ENCODE peak calls at places on chromosomes 7 and 10, in five cellular contexts. One of them, this sample, is unnamed.

GRCh38 chr7:32846630-32847225 is 44.8 kb downstream of the KBTBD2 start:
- DNase-seq in MM.1S: peak; percentile 94
- DNase-seq in heart right ventricle: peak; percentile 81
- DNase-seq in fibroblast of lung: peak; percentile 61
- DNase-seq in hepatocyte: peak; percentile 82
- DNase-seq in this sample: peak; percentile 56

GRCh38 chr7:121437470-121437869 is 41.4 kb upstream of the FAM3C start:
- DNase-seq in MM.1S: no peak
- DNase-seq in heart right ventricle: no peak
- DNase-seq in fibroblast of lung: no peak
- DNase-seq in hepatocyte: no peak
- DNase-seq in this sample: no peak

GRCh38 chr7:13179011-13179574 is 491.7 kb downstream of the ARL4A start:
- DNase-seq in MM.1S: peak; percentile 54
- DNase-seq in heart right ventricle: no peak
- DNase-seq in fibroblast of lung: no peak
- DNase-seq in hepatocyte: no peak
- DNase-seq in this sample: no peak

GRCh38 chr7:40583653-40584424 is 449.0 kb downstream of the SUGCT start:
- DNase-seq in MM.1S: no peak
- DNase-seq in heart right ventricle: peak; percentile 4
- DNase-seq in fibroblast of lung: no peak
- DNase-seq in hepatocyte: no peak
- DNase-seq in this sample: peak; percentile 18

GRCh38 chr10:21925851-21926250 is 77.7 kb downstream of the DNAJC1 start:
- DNase-seq in MM.1S: no peak
- DNase-seq in heart right ventricle: no peak
- DNase-seq in fibroblast of lung: no peak
- DNase-seq in hepatocyte: no peak
- DNase-seq in this sample: no peak

GRCh38 chr10:129939416-129940275 is 24.4 kb downstream of the EBF3 start:
- DNase-seq in MM.1S: no peak
- DNase-seq in heart right ventricle: no peak
- DNase-seq in fibroblast of lung: no peak
- DNase-seq in hepatocyte: no peak
- DNase-seq in this sample: no peak

GRCh38 chr10:94076325-94076841 is 82.7 kb downstream of the PLCE1 start:
- DNase-seq in MM.1S: no peak
- DNase-seq in heart right ventricle: peak; percentile 15
- DNase-seq in fibroblast of lung: peak; percentile 62
- DNase-seq in hepatocyte: peak; percentile 61
- DNase-seq in this sample: no peak

GRCh38 chr7:148882668-148883232 is 1.3 kb downstream of the EZH2 start:
- DNase-seq in MM.1S: peak; percentile 39
- DNase-seq in heart right ventricle: no peak
- DNase-seq in fibroblast of lung: peak; percentile 6
- DNase-seq in hepatocyte: no peak
- DNase-seq in this sample: no peak

GRCh38 chr10:24238527-24239247 is 29.7 kb downstream of the KIAA1217 start:
- DNase-seq in MM.1S: no peak
- DNase-seq in heart right ventricle: no peak
- DNase-seq in fibroblast of lung: no peak
- DNase-seq in hepatocyte: peak; percentile 65
- DNase-seq in this sample: peak; percentile 85

GRCh38 chr10:106565546-106565945 is 599.0 kb downstream of the SORCS1 start:
- DNase-seq in MM.1S: no peak
- DNase-seq in heart right ventricle: no peak
- DNase-seq in fibroblast of lung: peak; percentile 25
- DNase-seq in hepatocyte: no peak
- DNase-seq in this sample: peak; percentile 59

GRCh38 chr7:71454981-71455380 is 323.0 kb downstream of the GALNT17 start:
- DNase-seq in MM.1S: no peak
- DNase-seq in heart right ventricle: no peak
- DNase-seq in fibroblast of lung: no peak
- DNase-seq in hepatocyte: no peak
- DNase-seq in this sample: no peak

GRCh38 chr7:157000047-157000726 is 10.3 kb downstream of the MNX1 start:
- DNase-seq in MM.1S: peak; percentile 54
- DNase-seq in heart right ventricle: no peak
- DNase-seq in fibroblast of lung: no peak
- DNase-seq in hepatocyte: no peak
- DNase-seq in this sample: no peak

DNA sequence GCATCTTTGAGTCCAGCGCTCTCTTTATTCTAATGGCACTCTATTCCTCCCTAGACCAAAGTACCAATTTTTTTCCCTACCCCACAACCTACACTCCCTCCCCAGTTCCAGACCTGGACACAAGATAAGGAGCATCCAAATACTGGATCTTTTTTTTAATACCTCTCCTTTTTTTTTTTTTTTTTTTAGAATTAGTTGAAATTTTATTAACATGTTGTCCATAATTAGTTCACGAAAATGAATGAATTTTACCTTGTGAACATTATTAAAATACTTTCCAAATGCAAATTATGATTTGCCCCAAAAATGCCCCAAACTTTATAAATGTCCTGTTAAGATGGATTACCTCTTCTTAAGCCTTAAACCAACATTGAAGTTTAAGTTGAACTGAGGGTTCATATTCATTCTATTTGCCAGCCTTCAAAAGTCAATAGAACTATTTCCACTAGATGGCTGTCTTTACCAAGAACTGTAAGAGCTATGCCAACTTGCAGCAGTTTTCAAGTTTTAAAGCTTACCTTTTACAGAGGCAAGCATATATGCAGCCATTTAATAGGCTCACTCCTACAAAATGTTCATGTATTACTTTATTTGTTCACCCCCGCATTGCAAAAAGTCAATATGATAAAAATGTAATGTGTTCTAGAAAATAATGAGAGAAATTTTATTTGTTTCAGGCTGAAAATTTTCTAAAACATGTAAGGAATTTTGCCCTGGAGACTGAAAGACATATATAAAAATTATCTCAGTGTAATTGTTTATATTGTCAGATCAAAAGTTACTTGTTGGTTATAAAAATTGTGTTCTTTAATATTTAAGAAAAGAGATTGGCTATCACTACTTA is 39.7 kb upstream of the TNKS2 start:
- DNase-seq in MM.1S: peak; percentile 73
- DNase-seq in heart right ventricle: no peak
- DNase-seq in fibroblast of lung: peak; percentile 63
- DNase-seq in hepatocyte: peak; percentile 59
- DNase-seq in this sample: peak; percentile 52
- TF ChIP-seq CTCF in MM.1S: peak; percentile 55
- TF ChIP-seq CTCF in heart right ventricle: peak; percentile 48
- TF ChIP-seq CTCF in fibroblast of lung: peak; percentile 42
- TF ChIP-seq CTCF in hepatocyte: peak; percentile 81
- TF ChIP-seq CTCF in this sample: peak; percentile 73

GRCh38 chr10:103441206-103441605 is 11.0 kb downstream of the CALHM2 start:
- DNase-seq in MM.1S: no peak
- DNase-seq in heart right ventricle: no peak
- DNase-seq in fibroblast of lung: peak; percentile 4
- DNase-seq in hepatocyte: no peak
- DNase-seq in this sample: no peak
- H3K27ac ChIP-seq in MM.1S: no peak overlapping the region
- H3K27ac ChIP-seq in heart right ventricle: peak overlapping the region; percentile 23
- H3K27ac ChIP-seq in fibroblast of lung: peak overlapping the region; percentile 37
- H3K27ac ChIP-seq in hepatocyte: no peak overlapping the region
- H3K27ac ChIP-seq in this sample: no peak overlapping the region

DNA sequence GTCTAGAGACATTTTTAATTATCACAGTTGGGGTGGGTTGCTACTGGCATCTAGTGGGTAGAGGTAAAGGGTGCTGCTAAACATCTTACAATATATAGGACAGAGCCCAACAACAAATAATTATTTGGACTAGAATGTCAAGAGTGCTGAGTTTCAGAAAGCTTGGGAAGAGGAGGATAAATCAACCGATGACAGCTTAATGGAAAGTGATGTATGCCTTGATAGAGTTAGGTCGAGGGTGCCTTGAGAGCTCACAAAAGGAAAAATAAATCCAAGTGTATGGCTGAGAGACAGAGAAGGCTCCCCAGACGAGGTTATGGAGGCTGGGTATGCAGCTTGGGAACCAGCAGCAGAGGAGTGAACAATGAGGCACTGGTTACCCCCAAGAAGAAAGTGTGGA is 211.1 kb downstream of the HDAC9 start:
- DNase-seq in MM.1S: no peak
- DNase-seq in heart right ventricle: no peak
- DNase-seq in fibroblast of lung: no peak
- DNase-seq in hepatocyte: no peak
- DNase-seq in this sample: no peak
- TF ChIP-seq CTCF in MM.1S: no peak
- TF ChIP-seq CTCF in heart right ventricle: no peak
- TF ChIP-seq CTCF in fibroblast of lung: no peak
- TF ChIP-seq CTCF in hepatocyte: no peak
- TF ChIP-seq CTCF in this sample: no peak

DNA sequence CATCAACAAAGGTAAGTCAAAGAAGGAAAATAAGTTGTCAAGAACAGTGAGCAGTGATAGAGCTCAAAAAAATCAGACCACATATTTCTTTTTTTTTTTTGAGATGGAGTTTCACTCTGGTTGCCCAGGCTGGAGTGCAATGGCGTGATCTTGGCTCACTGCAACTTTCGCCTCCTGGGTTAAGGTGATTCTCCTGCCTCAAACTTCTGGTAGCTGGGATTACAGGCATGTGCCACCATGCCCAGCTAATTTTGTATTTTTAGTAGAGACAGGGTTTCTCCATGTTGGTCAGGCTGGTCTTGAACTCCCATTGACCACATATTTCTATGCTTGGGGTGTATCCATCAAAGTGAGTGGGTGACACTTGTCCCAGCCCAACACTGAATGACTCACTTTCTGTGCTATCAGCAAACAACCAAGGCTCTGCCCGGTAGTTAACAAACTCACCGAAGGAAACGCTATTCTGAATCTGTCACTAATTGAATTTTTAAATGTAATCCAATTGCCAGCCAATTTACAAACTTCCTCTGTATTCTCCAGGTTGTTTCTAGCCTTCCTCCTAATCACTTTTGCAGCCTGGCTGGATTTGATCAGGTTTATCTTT is 19.6 kb upstream of the SMNDC1 start:
- DNase-seq in MM.1S: no peak
- DNase-seq in heart right ventricle: no peak
- DNase-seq in fibroblast of lung: peak; percentile 61
- DNase-seq in hepatocyte: peak; percentile 31
- DNase-seq in this sample: no peak
- H3K27ac ChIP-seq in MM.1S: no peak overlapping the region
- H3K27ac ChIP-seq in heart right ventricle: no peak overlapping the region
- H3K27ac ChIP-seq in fibroblast of lung: peak overlapping the region; percentile 9
- H3K27ac ChIP-seq in hepatocyte: peak overlapping the region; percentile 13
- H3K27ac ChIP-seq in this sample: no peak overlapping the region

GRCh38 chr7:87507446-87507845 is 32.0 kb upstream of the ABCB4 start:
- DNase-seq in MM.1S: no peak
- DNase-seq in heart right ventricle: no peak
- DNase-seq in fibroblast of lung: no peak
- DNase-seq in hepatocyte: no peak
- DNase-seq in this sample: no peak
- TF ChIP-seq CTCF in MM.1S: no peak
- TF ChIP-seq CTCF in heart right ventricle: no peak
- TF ChIP-seq CTCF in fibroblast of lung: no peak
- TF ChIP-seq CTCF in hepatocyte: no peak
- TF ChIP-seq CTCF in this sample: no peak

GRCh38 chr7:102227371-102227770 is 59.3 kb upstream of the SH2B2 start:
- DNase-seq in MM.1S: no peak
- DNase-seq in heart right ventricle: no peak
- DNase-seq in fibroblast of lung: no peak
- DNase-seq in hepatocyte: no peak
- DNase-seq in this sample: no peak

GRCh38 chr7:102232686-102233286 is 53.9 kb upstream of the SH2B2 start:
- DNase-seq in MM.1S: no peak
- DNase-seq in heart right ventricle: no peak
- DNase-seq in fibroblast of lung: no peak
- DNase-seq in hepatocyte: no peak
- DNase-seq in this sample: no peak

GRCh38 chr7:102234131-102234530 is 52.5 kb upstream of the SH2B2 start:
- DNase-seq in MM.1S: no peak
- DNase-seq in heart right ventricle: no peak
- DNase-seq in fibroblast of lung: no peak
- DNase-seq in hepatocyte: no peak
- DNase-seq in this sample: no peak

GRCh38 chr7:102228935-102229334 is 57.7 kb upstream of the SH2B2 start:
- DNase-seq in MM.1S: no peak
- DNase-seq in heart right ventricle: no peak
- DNase-seq in fibroblast of lung: no peak
- DNase-seq in hepatocyte: no peak
- DNase-seq in this sample: no peak

GRCh38 chr7:102230593-102230992 is 56.1 kb upstream of the SH2B2 start:
- DNase-seq in MM.1S: no peak
- DNase-seq in heart right ventricle: no peak
- DNase-seq in fibroblast of lung: peak; percentile 53
- DNase-seq in hepatocyte: no peak
- DNase-seq in this sample: peak; percentile 30
- H3K27ac ChIP-seq in MM.1S: no peak overlapping the region
- H3K27ac ChIP-seq in heart right ventricle: no peak overlapping the region
- H3K27ac ChIP-seq in fibroblast of lung: no peak overlapping the region
- H3K27ac ChIP-seq in hepatocyte: no peak overlapping the region
- H3K27ac ChIP-seq in this sample: peak overlapping the region; percentile 13

DNA sequence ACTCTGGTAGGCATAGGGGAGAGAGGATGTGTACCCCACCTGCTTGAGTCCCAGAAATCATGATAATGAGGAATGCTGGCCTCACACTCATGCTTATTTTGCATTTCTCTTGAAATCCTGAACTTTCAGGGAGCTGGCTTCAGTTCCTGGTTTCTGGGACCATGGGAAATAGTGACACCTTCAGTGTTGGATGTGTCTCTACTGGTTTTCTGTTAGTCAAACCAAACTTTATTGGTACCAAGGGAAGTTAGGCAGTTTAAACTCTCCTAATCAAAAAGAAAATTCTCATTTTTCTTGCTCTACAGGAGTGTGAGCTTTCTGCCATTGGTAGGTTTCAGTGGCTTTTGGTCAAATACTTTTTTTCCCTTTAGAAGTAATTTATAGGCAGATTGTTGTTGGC is 11.8 kb upstream of the PCGF5 start:
- DNase-seq in MM.1S: no peak
- DNase-seq in heart right ventricle: no peak
- DNase-seq in fibroblast of lung: no peak
- DNase-seq in hepatocyte: no peak
- DNase-seq in this sample: no peak
- TF ChIP-seq CTCF in MM.1S: no peak
- TF ChIP-seq CTCF in heart right ventricle: no peak
- TF ChIP-seq CTCF in fibroblast of lung: no peak
- TF ChIP-seq CTCF in hepatocyte: no peak
- TF ChIP-seq CTCF in this sample: no peak

GRCh38 chr10:91220954-91221696 is 662 bp downstream of the PCGF5 start:
- DNase-seq in MM.1S: peak; percentile 41
- DNase-seq in heart right ventricle: peak; percentile 19
- DNase-seq in fibroblast of lung: peak; percentile 9
- DNase-seq in hepatocyte: no peak
- DNase-seq in this sample: peak; percentile 33

GRCh38 chr10:91215384-91215783 is 5.1 kb upstream of the PCGF5 start:
- DNase-seq in MM.1S: no peak
- DNase-seq in heart right ventricle: no peak
- DNase-seq in fibroblast of lung: no peak
- DNase-seq in hepatocyte: no peak
- DNase-seq in this sample: no peak

GRCh38 chr10:91214906-91215305 is 5.6 kb upstream of the PCGF5 start:
- DNase-seq in MM.1S: no peak
- DNase-seq in heart right ventricle: no peak
- DNase-seq in fibroblast of lung: no peak
- DNase-seq in hepatocyte: no peak
- DNase-seq in this sample: no peak

GRCh38 chr10:91219371-91220193 is 881 bp upstream of the PCGF5 start:
- DNase-seq in MM.1S: no peak
- DNase-seq in heart right ventricle: no peak
- DNase-seq in fibroblast of lung: no peak
- DNase-seq in hepatocyte: peak; percentile 46
- DNase-seq in this sample: no peak

GRCh38 chr10:91220194-91220953 is at the start of gene PCGF5:
- DNase-seq in MM.1S: peak; percentile 95
- DNase-seq in heart right ventricle: peak; percentile 88
- DNase-seq in fibroblast of lung: peak; percentile 86
- DNase-seq in hepatocyte: peak; percentile 96
- DNase-seq in this sample: peak; percentile 93
- H3K27ac ChIP-seq in MM.1S: peak within 1 kb of the TSS; percentile 91
- H3K27ac ChIP-seq in heart right ventricle: peak within 1 kb of the TSS; percentile 96
- H3K27ac ChIP-seq in fibroblast of lung: peak within 1 kb of the TSS; percentile 59
- H3K27ac ChIP-seq in hepatocyte: peak within 1 kb of the TSS; percentile 97
- H3K27ac ChIP-seq in this sample: peak within 1 kb of the TSS; percentile 67

This sample was measured in RWPE1.